ENCODE peak calls at places on chromosomes 6 and 20, in five cellular contexts. A is cardiac fibroblast; T is cardiac muscle cell; H is CD8-positive, alpha-beta T cell; R is heart right ventricle. W is an unnamed sample.

GRCh38 chr20:31476313-31476623 is 1.2 kb downstream of the REM1 start:
- DNase-seq in A (no peak), H (no peak), R (no peak), T (no peak), W (no peak)

GRCh38 chr6:46098678-46099077 is 31.1 kb upstream of the ENPP4 start:
- DNase-seq in H (no peak), T (peak), R (peak), A (peak), W (no peak)

GRCh38 chr6:146090474-146090873 is 61.6 kb downstream of the GRM1 start:
- DNase-seq in H (no peak), A (no peak), T (no peak), R (no peak), W (peak)

GRCh38 chr20:42714298-42715141 is 475.2 kb downstream of the PTPRT start:
- DNase-seq in H (no peak), A (no peak), R (no peak), T (no peak), W (no peak)

GRCh38 chr6:21634582-21634981 is 41.0 kb downstream of the SOX4 start:
- DNase-seq in A (peak), T (peak), R (no peak), H (no peak), W (peak)

GRCh38 chr6:20906938-20907337 is 372.7 kb downstream of the CDKAL1 start:
- DNase-seq in T (peak), R (no peak), A (peak), H (no peak), W (peak)

GRCh38 chr20:44810391-44811149 is at the start of gene RIMS4:
- DNase-seq in A (no peak), H (no peak), R (no peak), T (peak), W (no peak)

GRCh38 chr20:22341508-22341907 is 242.9 kb downstream of the FOXA2 start:
- DNase-seq in H (no peak), R (no peak), A (no peak), T (peak), W (peak)

GRCh38 chr6:89032599-89032998 is 48.0 kb upstream of the PNRC1 start:
- DNase-seq in H (no peak), R (no peak), T (peak), A (peak), W (peak)

DNA sequence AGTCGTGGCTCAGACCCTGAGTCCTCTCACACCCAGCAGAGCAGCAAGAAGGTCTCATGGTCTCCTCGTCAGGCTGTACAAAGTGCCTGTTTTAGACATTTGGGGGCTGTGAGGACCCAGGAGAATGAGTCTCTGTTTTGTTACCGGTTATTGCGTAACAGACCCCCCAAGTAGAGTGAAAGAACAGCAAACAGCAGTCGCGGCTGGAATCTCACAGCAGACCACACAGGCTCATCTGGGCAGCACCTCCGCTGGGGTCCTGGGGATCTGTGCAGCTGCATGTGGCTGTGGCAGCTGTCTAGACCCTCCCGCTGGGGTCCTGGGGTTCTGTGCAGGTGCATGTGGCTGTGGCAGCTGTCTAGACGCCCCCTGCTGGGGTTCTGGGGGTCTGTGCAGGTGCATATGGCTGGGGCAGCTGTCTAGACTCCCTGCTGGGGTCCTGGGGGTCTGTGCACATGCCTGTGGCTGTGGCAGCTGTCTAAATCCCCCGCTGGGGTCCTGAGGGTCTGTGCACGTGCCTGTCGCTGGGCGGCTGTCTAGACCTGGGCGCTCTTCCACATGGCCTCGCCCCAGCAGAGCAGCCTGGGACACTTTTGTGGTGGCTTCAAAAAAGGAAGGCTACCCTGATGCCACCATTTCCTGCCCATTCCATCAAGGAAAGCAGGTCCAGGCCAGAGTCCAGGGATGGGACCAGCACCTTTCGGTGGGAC is 24.7 kb downstream of the ENTPD6 start:
- DNase-seq in R (no peak), H (no peak), A (no peak), T (peak), W (peak)
- TF ChIP-seq CTCF in R (peak), H (peak), A (peak), T (peak), W (no peak)

GRCh38 chr6:32855467-32856174 is 1.6 kb downstream of the PSMB9 start:
- DNase-seq in A (no peak), H (no peak), T (no peak), R (no peak), W (no peak)
- H3K4me3 ChIP-seq in A (no peak), H (peak), T (no peak), R (peak), W (no peak)

DNA sequence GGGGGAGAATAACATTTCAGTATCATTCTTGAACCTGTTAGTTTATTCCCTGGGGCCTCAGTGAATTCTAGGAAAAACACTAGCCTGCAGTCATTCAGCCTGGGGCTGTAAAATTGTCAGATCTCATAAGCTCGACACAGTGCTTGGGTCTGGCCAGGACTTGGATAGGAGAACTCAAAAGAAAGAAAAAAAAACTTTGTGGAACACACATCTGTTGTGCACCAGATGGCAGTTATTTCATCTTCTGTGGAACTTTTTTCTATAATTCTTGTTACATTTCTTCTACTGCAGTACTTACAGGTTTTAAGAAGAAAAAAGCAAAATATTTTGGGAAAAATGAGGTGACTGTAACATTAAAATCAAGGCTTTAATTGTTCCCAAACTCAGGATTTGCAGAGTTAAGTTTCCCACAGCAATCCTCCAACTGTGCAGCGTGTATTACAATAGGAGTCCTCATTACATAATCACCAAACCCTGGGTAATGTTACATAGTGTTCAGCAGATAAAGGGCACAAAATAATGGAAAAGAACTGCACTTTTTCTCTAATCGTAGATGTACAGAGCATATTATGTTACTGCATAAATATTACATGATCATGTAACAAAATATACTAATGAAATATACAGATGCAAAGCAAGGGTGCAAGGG is 531.1 kb upstream of the CITED2 start:
- DNase-seq in H (no peak), A (no peak), T (no peak), R (no peak), W (no peak)
- TF ChIP-seq CTCF in H (no peak), A (no peak), T (no peak), R (no peak), W (no peak)

DNA sequence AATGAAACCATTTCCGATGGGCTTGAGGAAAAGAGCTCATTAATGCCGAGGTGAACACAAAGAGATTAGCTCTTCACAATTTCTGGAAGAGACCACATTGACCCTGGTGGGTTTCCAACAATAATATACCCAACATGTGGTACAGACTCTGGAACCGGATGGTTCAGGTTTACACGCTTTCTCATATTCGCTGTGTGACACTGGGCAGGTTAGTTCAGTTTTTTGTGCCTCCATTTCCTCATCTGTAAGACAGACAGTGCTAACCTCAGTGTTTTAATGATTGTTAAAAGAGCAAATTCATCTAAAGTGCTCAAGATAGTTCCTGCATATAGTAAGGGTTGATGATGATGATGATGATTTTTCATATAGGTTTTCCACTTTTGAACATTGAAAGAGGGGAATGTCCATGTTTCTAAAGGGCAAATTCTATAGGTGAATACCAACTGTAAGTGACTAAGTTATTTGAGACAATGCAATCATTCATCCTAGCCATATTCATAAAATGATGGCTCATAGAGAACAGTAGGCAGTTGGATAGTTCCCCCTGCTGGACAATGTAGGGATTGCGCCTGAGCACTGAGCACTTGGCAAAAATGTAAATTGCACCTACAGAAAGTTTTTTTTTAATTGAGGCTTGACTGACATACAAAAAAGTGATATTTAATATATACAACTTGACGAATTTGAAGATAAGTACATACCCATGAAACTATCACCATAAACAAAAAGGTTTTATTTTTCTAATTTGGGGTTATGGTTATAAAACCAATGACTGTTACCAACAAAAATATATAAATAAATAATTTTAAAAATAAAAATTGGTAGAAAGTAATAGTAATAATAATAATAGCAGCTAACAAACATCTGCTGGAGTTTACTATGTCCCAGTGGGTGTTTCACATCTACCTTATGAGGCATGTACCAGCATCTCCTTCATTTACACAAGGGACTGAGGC is 2.1 kb upstream of the PERP start:
- DNase-seq in T (peak), R (peak), A (peak), H (peak), W (peak)
- H3K4me3 ChIP-seq in T (no peak), R (no peak), A (no peak), H (no peak), W (no peak)